ENCODE peak calls at places on chromosome 1, in four cellular contexts. One of them, this sample, is unnamed.

GRCh38 chr1:229117664-229118300 is 153.1 kb upstream of the RAB4A start:
- DNase-seq in HS-5: no peak
- DNase-seq in KBM-7: no peak
- DNase-seq in germinal center: no peak
- DNase-seq in this sample: no peak

GRCh38 chr1:151189638-151190445 is at the start of gene VPS72:
- DNase-seq in germinal center: peak
- DNase-seq in KBM-7: peak
- DNase-seq in HS-5: no peak
- DNase-seq in this sample: peak

GRCh38 chr1:225950905-225951351 is 9.9 kb upstream of the LEFTY2 start:
- DNase-seq in KBM-7: peak
- DNase-seq in HS-5: no peak
- DNase-seq in germinal center: no peak
- DNase-seq in this sample: peak

GRCh38 chr1:161986328-161986727 is 37.3 kb downstream of the OLFML2B start:
- DNase-seq in germinal center: no peak
- DNase-seq in KBM-7: no peak
- DNase-seq in HS-5: no peak
- DNase-seq in this sample: no peak

GRCh38 chr1:230517786-230518185 is 91.7 kb upstream of the PGBD5 start:
- DNase-seq in germinal center: no peak
- DNase-seq in HS-5: no peak
- DNase-seq in KBM-7: no peak
- DNase-seq in this sample: no peak

GRCh38 chr1:155219592-155220031 is 11.1 kb downstream of the MTX1 start:
- DNase-seq in germinal center: no peak
- DNase-seq in KBM-7: peak
- DNase-seq in HS-5: no peak
- DNase-seq in this sample: peak

GRCh38 chr1:51627672-51628071 is 10.8 kb downstream of the OSBPL9 start:
- DNase-seq in HS-5: no peak
- DNase-seq in germinal center: peak
- DNase-seq in KBM-7: peak
- DNase-seq in this sample: peak

GRCh38 chr1:160494620-160495019 is 28.4 kb downstream of the SLAMF6 start:
- DNase-seq in KBM-7: peak
- DNase-seq in HS-5: no peak
- DNase-seq in germinal center: no peak
- DNase-seq in this sample: no peak

GRCh38 chr1:55464550-55464949 is 249.4 kb upstream of the USP24 start:
- DNase-seq in HS-5: no peak
- DNase-seq in germinal center: no peak
- DNase-seq in KBM-7: no peak
- DNase-seq in this sample: no peak

GRCh38 chr1:7070389-7071029 is 285.3 kb downstream of the CAMTA1 start:
- DNase-seq in germinal center: peak
- DNase-seq in KBM-7: peak
- DNase-seq in HS-5: peak
- DNase-seq in this sample: peak

GRCh38 chr1:235843458-235843857 is 23.2 kb downstream of the LYST start:
- DNase-seq in KBM-7: peak
- DNase-seq in HS-5: no peak
- DNase-seq in germinal center: peak
- DNase-seq in this sample: no peak

GRCh38 chr1:240888039-240888786 is 276.3 kb upstream of the GREM2 start:
- DNase-seq in KBM-7: peak
- DNase-seq in HS-5: no peak
- DNase-seq in germinal center: peak
- DNase-seq in this sample: peak

GRCh38 chr1:183837062-183837461 is 32.1 kb downstream of the RGL1 start:
- DNase-seq in KBM-7: no peak
- DNase-seq in HS-5: no peak
- DNase-seq in germinal center: no peak
- DNase-seq in this sample: no peak

GRCh38 chr1:57474097-57474750 is 50.4 kb upstream of the DAB1 start:
- DNase-seq in HS-5: no peak
- DNase-seq in germinal center: no peak
- DNase-seq in KBM-7: no peak
- DNase-seq in this sample: no peak

GRCh38 chr1:1308756-1309524 is 543 bp downstream of the PUSL1 start:
- DNase-seq in germinal center: no peak
- DNase-seq in KBM-7: no peak
- DNase-seq in HS-5: no peak
- DNase-seq in this sample: peak

GRCh38 chr1:179809506-179810366 is 66.6 kb downstream of the FAM163A start:
- DNase-seq in germinal center: peak
- DNase-seq in HS-5: peak
- DNase-seq in KBM-7: peak
- DNase-seq in this sample: peak

GRCh38 chr1:154819628-154820590 is 50.2 kb downstream of the KCNN3 start:
- DNase-seq in germinal center: peak
- DNase-seq in KBM-7: peak
- DNase-seq in HS-5: no peak
- DNase-seq in this sample: peak

GRCh38 chr1:78284354-78284753 is 206.4 kb upstream of the PTGFR start:
- DNase-seq in KBM-7: no peak
- DNase-seq in germinal center: no peak
- DNase-seq in HS-5: no peak
- DNase-seq in this sample: no peak

GRCh38 chr1:65992160-65993046 is 199.7 kb downstream of the PDE4B start:
- DNase-seq in KBM-7: no peak
- DNase-seq in HS-5: no peak
- DNase-seq in germinal center: no peak
- DNase-seq in this sample: no peak

GRCh38 chr1:9657521-9658032 is 6.0 kb downstream of the PIK3CD start:
- DNase-seq in germinal center: no peak
- DNase-seq in KBM-7: no peak
- DNase-seq in HS-5: no peak
- DNase-seq in this sample: peak

This sample was measured in H7.